ENCODE peak calls at places on chromosomes 13 and 19, in seven cellular contexts. One of them, this sample, is unnamed.

GRCh38 chr19:55149078-55150003 is at the start of gene TNNT1:
- DNase-seq in Daoy: no peak
- DNase-seq in dermis microvascular lymphatic vessel endothelial cell: no peak
- DNase-seq in amniotic epithelial cell: no peak
- DNase-seq in stimulated activated CD4-positive, alpha-beta T cell treated with anti-CD3 and anti-CD28 coated beads, Interleukin-1b, Interleukin-23, amount 100 ng/mL, for 1 hour: no peak
- DNase-seq in activated naive CD4-positive, alpha-beta T cell treated with anti-CD3 and anti-CD28 coated beads, Interleukin-2, amount 10 ng/mL, durations not matched to agents 7 days and 5 days: no peak
- DNase-seq in activated CD4-positive, CD25-positive, alpha-beta regulatory T cell treated with anti-CD3 and anti-CD28 coated beads, Interleukin-2, amount 50 U/mL, for 16 hours: no peak
- DNase-seq in this sample: no peak

GRCh38 chr13:93298741-93299140 is 72.1 kb downstream of the GPC6 start:
- DNase-seq in Daoy: no peak
- DNase-seq in dermis microvascular lymphatic vessel endothelial cell: no peak
- DNase-seq in amniotic epithelial cell: no peak
- DNase-seq in stimulated activated CD4-positive, alpha-beta T cell treated with anti-CD3 and anti-CD28 coated beads, Interleukin-1b, Interleukin-23, amount 100 ng/mL, for 1 hour: no peak
- DNase-seq in activated naive CD4-positive, alpha-beta T cell treated with anti-CD3 and anti-CD28 coated beads, Interleukin-2, amount 10 ng/mL, durations not matched to agents 7 days and 5 days: no peak
- DNase-seq in activated CD4-positive, CD25-positive, alpha-beta regulatory T cell treated with anti-CD3 and anti-CD28 coated beads, Interleukin-2, amount 50 U/mL, for 16 hours: no peak
- DNase-seq in this sample: no peak

GRCh38 chr13:23558675-23559536 is 11.3 kb upstream of the TNFRSF19 start:
- DNase-seq in Daoy: peak
- DNase-seq in dermis microvascular lymphatic vessel endothelial cell: no peak
- DNase-seq in amniotic epithelial cell: peak
- DNase-seq in stimulated activated CD4-positive, alpha-beta T cell treated with anti-CD3 and anti-CD28 coated beads, Interleukin-1b, Interleukin-23, amount 100 ng/mL, for 1 hour: no peak
- DNase-seq in activated naive CD4-positive, alpha-beta T cell treated with anti-CD3 and anti-CD28 coated beads, Interleukin-2, amount 10 ng/mL, durations not matched to agents 7 days and 5 days: no peak
- DNase-seq in activated CD4-positive, CD25-positive, alpha-beta regulatory T cell treated with anti-CD3 and anti-CD28 coated beads, Interleukin-2, amount 50 U/mL, for 16 hours: no peak
- DNase-seq in this sample: no peak

GRCh38 chr19:14363203-14364097 is 17.8 kb upstream of the ADGRE5 start:
- DNase-seq in Daoy: peak
- DNase-seq in dermis microvascular lymphatic vessel endothelial cell: no peak
- DNase-seq in amniotic epithelial cell: peak
- DNase-seq in stimulated activated CD4-positive, alpha-beta T cell treated with anti-CD3 and anti-CD28 coated beads, Interleukin-1b, Interleukin-23, amount 100 ng/mL, for 1 hour: no peak
- DNase-seq in activated naive CD4-positive, alpha-beta T cell treated with anti-CD3 and anti-CD28 coated beads, Interleukin-2, amount 10 ng/mL, durations not matched to agents 7 days and 5 days: peak
- DNase-seq in activated CD4-positive, CD25-positive, alpha-beta regulatory T cell treated with anti-CD3 and anti-CD28 coated beads, Interleukin-2, amount 50 U/mL, for 16 hours: no peak
- DNase-seq in this sample: no peak

GRCh38 chr19:44649578-44650145 is 6.0 kb downstream of the PVR start:
- DNase-seq in Daoy: no peak
- DNase-seq in dermis microvascular lymphatic vessel endothelial cell: no peak
- DNase-seq in amniotic epithelial cell: no peak
- DNase-seq in stimulated activated CD4-positive, alpha-beta T cell treated with anti-CD3 and anti-CD28 coated beads, Interleukin-1b, Interleukin-23, amount 100 ng/mL, for 1 hour: no peak
- DNase-seq in activated naive CD4-positive, alpha-beta T cell treated with anti-CD3 and anti-CD28 coated beads, Interleukin-2, amount 10 ng/mL, durations not matched to agents 7 days and 5 days: no peak
- DNase-seq in activated CD4-positive, CD25-positive, alpha-beta regulatory T cell treated with anti-CD3 and anti-CD28 coated beads, Interleukin-2, amount 50 U/mL, for 16 hours: no peak
- DNase-seq in this sample: no peak

GRCh38 chr13:97629601-97630272 is 195.8 kb downstream of the RAP2A start:
- DNase-seq in Daoy: no peak
- DNase-seq in dermis microvascular lymphatic vessel endothelial cell: no peak
- DNase-seq in amniotic epithelial cell: peak
- DNase-seq in stimulated activated CD4-positive, alpha-beta T cell treated with anti-CD3 and anti-CD28 coated beads, Interleukin-1b, Interleukin-23, amount 100 ng/mL, for 1 hour: no peak
- DNase-seq in activated naive CD4-positive, alpha-beta T cell treated with anti-CD3 and anti-CD28 coated beads, Interleukin-2, amount 10 ng/mL, durations not matched to agents 7 days and 5 days: no peak
- DNase-seq in activated CD4-positive, CD25-positive, alpha-beta regulatory T cell treated with anti-CD3 and anti-CD28 coated beads, Interleukin-2, amount 50 U/mL, for 16 hours: no peak
- DNase-seq in this sample: no peak

GRCh38 chr19:11196406-11197287 is 698 bp downstream of the KANK2 start:
- DNase-seq in Daoy: peak
- DNase-seq in dermis microvascular lymphatic vessel endothelial cell: no peak
- DNase-seq in amniotic epithelial cell: no peak
- DNase-seq in stimulated activated CD4-positive, alpha-beta T cell treated with anti-CD3 and anti-CD28 coated beads, Interleukin-1b, Interleukin-23, amount 100 ng/mL, for 1 hour: no peak
- DNase-seq in activated naive CD4-positive, alpha-beta T cell treated with anti-CD3 and anti-CD28 coated beads, Interleukin-2, amount 10 ng/mL, durations not matched to agents 7 days and 5 days: peak
- DNase-seq in activated CD4-positive, CD25-positive, alpha-beta regulatory T cell treated with anti-CD3 and anti-CD28 coated beads, Interleukin-2, amount 50 U/mL, for 16 hours: no peak
- DNase-seq in this sample: no peak

GRCh38 chr13:97256343-97256783 is 34.2 kb downstream of the MBNL2 start:
- DNase-seq in Daoy: peak
- DNase-seq in dermis microvascular lymphatic vessel endothelial cell: peak
- DNase-seq in amniotic epithelial cell: peak
- DNase-seq in stimulated activated CD4-positive, alpha-beta T cell treated with anti-CD3 and anti-CD28 coated beads, Interleukin-1b, Interleukin-23, amount 100 ng/mL, for 1 hour: no peak
- DNase-seq in activated naive CD4-positive, alpha-beta T cell treated with anti-CD3 and anti-CD28 coated beads, Interleukin-2, amount 10 ng/mL, durations not matched to agents 7 days and 5 days: no peak
- DNase-seq in activated CD4-positive, CD25-positive, alpha-beta regulatory T cell treated with anti-CD3 and anti-CD28 coated beads, Interleukin-2, amount 50 U/mL, for 16 hours: no peak
- DNase-seq in this sample: no peak

GRCh38 chr13:74825170-74825948 is 656.6 kb downstream of the TBC1D4 start:
- DNase-seq in Daoy: no peak
- DNase-seq in dermis microvascular lymphatic vessel endothelial cell: peak
- DNase-seq in amniotic epithelial cell: peak
- DNase-seq in stimulated activated CD4-positive, alpha-beta T cell treated with anti-CD3 and anti-CD28 coated beads, Interleukin-1b, Interleukin-23, amount 100 ng/mL, for 1 hour: no peak
- DNase-seq in activated naive CD4-positive, alpha-beta T cell treated with anti-CD3 and anti-CD28 coated beads, Interleukin-2, amount 10 ng/mL, durations not matched to agents 7 days and 5 days: no peak
- DNase-seq in activated CD4-positive, CD25-positive, alpha-beta regulatory T cell treated with anti-CD3 and anti-CD28 coated beads, Interleukin-2, amount 50 U/mL, for 16 hours: no peak
- DNase-seq in this sample: no peak

GRCh38 chr19:33825556-33825955 is 28.9 kb downstream of the KCTD15 start:
- DNase-seq in Daoy: no peak
- DNase-seq in dermis microvascular lymphatic vessel endothelial cell: no peak
- DNase-seq in amniotic epithelial cell: no peak
- DNase-seq in stimulated activated CD4-positive, alpha-beta T cell treated with anti-CD3 and anti-CD28 coated beads, Interleukin-1b, Interleukin-23, amount 100 ng/mL, for 1 hour: no peak
- DNase-seq in activated naive CD4-positive, alpha-beta T cell treated with anti-CD3 and anti-CD28 coated beads, Interleukin-2, amount 10 ng/mL, durations not matched to agents 7 days and 5 days: no peak
- DNase-seq in activated CD4-positive, CD25-positive, alpha-beta regulatory T cell treated with anti-CD3 and anti-CD28 coated beads, Interleukin-2, amount 50 U/mL, for 16 hours: no peak
- DNase-seq in this sample: no peak

GRCh38 chr19:2231621-2232221 is 4.4 kb downstream of the PLEKHJ1 start:
- DNase-seq in Daoy: no peak
- DNase-seq in dermis microvascular lymphatic vessel endothelial cell: no peak
- DNase-seq in amniotic epithelial cell: no peak
- DNase-seq in stimulated activated CD4-positive, alpha-beta T cell treated with anti-CD3 and anti-CD28 coated beads, Interleukin-1b, Interleukin-23, amount 100 ng/mL, for 1 hour: no peak
- DNase-seq in activated naive CD4-positive, alpha-beta T cell treated with anti-CD3 and anti-CD28 coated beads, Interleukin-2, amount 10 ng/mL, durations not matched to agents 7 days and 5 days: no peak
- DNase-seq in activated CD4-positive, CD25-positive, alpha-beta regulatory T cell treated with anti-CD3 and anti-CD28 coated beads, Interleukin-2, amount 50 U/mL, for 16 hours: no peak
- DNase-seq in this sample: no peak

GRCh38 chr13:27482996-27483395 is 32.6 kb upstream of the MTIF3 start:
- DNase-seq in Daoy: no peak
- DNase-seq in dermis microvascular lymphatic vessel endothelial cell: no peak
- DNase-seq in amniotic epithelial cell: no peak
- DNase-seq in stimulated activated CD4-positive, alpha-beta T cell treated with anti-CD3 and anti-CD28 coated beads, Interleukin-1b, Interleukin-23, amount 100 ng/mL, for 1 hour: no peak
- DNase-seq in activated naive CD4-positive, alpha-beta T cell treated with anti-CD3 and anti-CD28 coated beads, Interleukin-2, amount 10 ng/mL, durations not matched to agents 7 days and 5 days: no peak
- DNase-seq in activated CD4-positive, CD25-positive, alpha-beta regulatory T cell treated with anti-CD3 and anti-CD28 coated beads, Interleukin-2, amount 50 U/mL, for 16 hours: no peak
- DNase-seq in this sample: no peak

GRCh38 chr19:49646586-49646985 is 4.6 kb downstream of the SCAF1 start:
- DNase-seq in Daoy: no peak
- DNase-seq in dermis microvascular lymphatic vessel endothelial cell: no peak
- DNase-seq in amniotic epithelial cell: no peak
- DNase-seq in stimulated activated CD4-positive, alpha-beta T cell treated with anti-CD3 and anti-CD28 coated beads, Interleukin-1b, Interleukin-23, amount 100 ng/mL, for 1 hour: no peak
- DNase-seq in activated naive CD4-positive, alpha-beta T cell treated with anti-CD3 and anti-CD28 coated beads, Interleukin-2, amount 10 ng/mL, durations not matched to agents 7 days and 5 days: no peak
- DNase-seq in activated CD4-positive, CD25-positive, alpha-beta regulatory T cell treated with anti-CD3 and anti-CD28 coated beads, Interleukin-2, amount 50 U/mL, for 16 hours: no peak
- DNase-seq in this sample: no peak

GRCh38 chr19:1466461-1467227 is 12.4 kb downstream of the C19orf25 start:
- DNase-seq in Daoy: no peak
- DNase-seq in dermis microvascular lymphatic vessel endothelial cell: no peak
- DNase-seq in amniotic epithelial cell: no peak
- DNase-seq in stimulated activated CD4-positive, alpha-beta T cell treated with anti-CD3 and anti-CD28 coated beads, Interleukin-1b, Interleukin-23, amount 100 ng/mL, for 1 hour: no peak
- DNase-seq in activated naive CD4-positive, alpha-beta T cell treated with anti-CD3 and anti-CD28 coated beads, Interleukin-2, amount 10 ng/mL, durations not matched to agents 7 days and 5 days: no peak
- DNase-seq in activated CD4-positive, CD25-positive, alpha-beta regulatory T cell treated with anti-CD3 and anti-CD28 coated beads, Interleukin-2, amount 50 U/mL, for 16 hours: no peak
- DNase-seq in this sample: no peak

GRCh38 chr13:57601536-57601935 is 30.0 kb upstream of the PCDH17 start:
- DNase-seq in Daoy: no peak
- DNase-seq in dermis microvascular lymphatic vessel endothelial cell: no peak
- DNase-seq in amniotic epithelial cell: no peak
- DNase-seq in stimulated activated CD4-positive, alpha-beta T cell treated with anti-CD3 and anti-CD28 coated beads, Interleukin-1b, Interleukin-23, amount 100 ng/mL, for 1 hour: no peak
- DNase-seq in activated naive CD4-positive, alpha-beta T cell treated with anti-CD3 and anti-CD28 coated beads, Interleukin-2, amount 10 ng/mL, durations not matched to agents 7 days and 5 days: no peak
- DNase-seq in activated CD4-positive, CD25-positive, alpha-beta regulatory T cell treated with anti-CD3 and anti-CD28 coated beads, Interleukin-2, amount 50 U/mL, for 16 hours: no peak
- DNase-seq in this sample: no peak

GRCh38 chr19:10510301-10510802 is 6.9 kb downstream of the S1PR5 start:
- DNase-seq in Daoy: peak
- DNase-seq in dermis microvascular lymphatic vessel endothelial cell: no peak
- DNase-seq in amniotic epithelial cell: peak
- DNase-seq in stimulated activated CD4-positive, alpha-beta T cell treated with anti-CD3 and anti-CD28 coated beads, Interleukin-1b, Interleukin-23, amount 100 ng/mL, for 1 hour: peak
- DNase-seq in activated naive CD4-positive, alpha-beta T cell treated with anti-CD3 and anti-CD28 coated beads, Interleukin-2, amount 10 ng/mL, durations not matched to agents 7 days and 5 days: peak
- DNase-seq in activated CD4-positive, CD25-positive, alpha-beta regulatory T cell treated with anti-CD3 and anti-CD28 coated beads, Interleukin-2, amount 50 U/mL, for 16 hours: peak
- DNase-seq in this sample: no peak

GRCh38 chr19:10655457-10656312 is 1.5 kb downstream of the ILF3 start:
- DNase-seq in Daoy: peak
- DNase-seq in dermis microvascular lymphatic vessel endothelial cell: no peak
- DNase-seq in amniotic epithelial cell: peak
- DNase-seq in stimulated activated CD4-positive, alpha-beta T cell treated with anti-CD3 and anti-CD28 coated beads, Interleukin-1b, Interleukin-23, amount 100 ng/mL, for 1 hour: no peak
- DNase-seq in activated naive CD4-positive, alpha-beta T cell treated with anti-CD3 and anti-CD28 coated beads, Interleukin-2, amount 10 ng/mL, durations not matched to agents 7 days and 5 days: peak
- DNase-seq in activated CD4-positive, CD25-positive, alpha-beta regulatory T cell treated with anti-CD3 and anti-CD28 coated beads, Interleukin-2, amount 50 U/mL, for 16 hours: no peak
- DNase-seq in this sample: no peak

GRCh38 chr19:53328967-53329366 is 4.6 kb upstream of the ZNF845 start:
- DNase-seq in Daoy: no peak
- DNase-seq in dermis microvascular lymphatic vessel endothelial cell: no peak
- DNase-seq in amniotic epithelial cell: peak
- DNase-seq in stimulated activated CD4-positive, alpha-beta T cell treated with anti-CD3 and anti-CD28 coated beads, Interleukin-1b, Interleukin-23, amount 100 ng/mL, for 1 hour: no peak
- DNase-seq in activated naive CD4-positive, alpha-beta T cell treated with anti-CD3 and anti-CD28 coated beads, Interleukin-2, amount 10 ng/mL, durations not matched to agents 7 days and 5 days: peak
- DNase-seq in activated CD4-positive, CD25-positive, alpha-beta regulatory T cell treated with anti-CD3 and anti-CD28 coated beads, Interleukin-2, amount 50 U/mL, for 16 hours: no peak
- DNase-seq in this sample: no peak

GRCh38 chr13:58583961-58584360 is 952.4 kb downstream of the PCDH17 start:
- DNase-seq in Daoy: no peak
- DNase-seq in dermis microvascular lymphatic vessel endothelial cell: no peak
- DNase-seq in amniotic epithelial cell: no peak
- DNase-seq in stimulated activated CD4-positive, alpha-beta T cell treated with anti-CD3 and anti-CD28 coated beads, Interleukin-1b, Interleukin-23, amount 100 ng/mL, for 1 hour: no peak
- DNase-seq in activated naive CD4-positive, alpha-beta T cell treated with anti-CD3 and anti-CD28 coated beads, Interleukin-2, amount 10 ng/mL, durations not matched to agents 7 days and 5 days: no peak
- DNase-seq in activated CD4-positive, CD25-positive, alpha-beta regulatory T cell treated with anti-CD3 and anti-CD28 coated beads, Interleukin-2, amount 50 U/mL, for 16 hours: no peak
- DNase-seq in this sample: no peak

GRCh38 chr13:96771501-96772367 is 222.5 kb downstream of the OXGR1 start:
- DNase-seq in Daoy: no peak
- DNase-seq in dermis microvascular lymphatic vessel endothelial cell: no peak
- DNase-seq in amniotic epithelial cell: no peak
- DNase-seq in stimulated activated CD4-positive, alpha-beta T cell treated with anti-CD3 and anti-CD28 coated beads, Interleukin-1b, Interleukin-23, amount 100 ng/mL, for 1 hour: no peak
- DNase-seq in activated naive CD4-positive, alpha-beta T cell treated with anti-CD3 and anti-CD28 coated beads, Interleukin-2, amount 10 ng/mL, durations not matched to agents 7 days and 5 days: no peak
- DNase-seq in activated CD4-positive, CD25-positive, alpha-beta regulatory T cell treated with anti-CD3 and anti-CD28 coated beads, Interleukin-2, amount 50 U/mL, for 16 hours: no peak
- DNase-seq in this sample: no peak

GRCh38 chr19:8631425-8631819 is 989 bp downstream of the NFILZ start:
- DNase-seq in Daoy: peak
- DNase-seq in dermis microvascular lymphatic vessel endothelial cell: no peak
- DNase-seq in amniotic epithelial cell: no peak
- DNase-seq in stimulated activated CD4-positive, alpha-beta T cell treated with anti-CD3 and anti-CD28 coated beads, Interleukin-1b, Interleukin-23, amount 100 ng/mL, for 1 hour: no peak
- DNase-seq in activated naive CD4-positive, alpha-beta T cell treated with anti-CD3 and anti-CD28 coated beads, Interleukin-2, amount 10 ng/mL, durations not matched to agents 7 days and 5 days: no peak
- DNase-seq in activated CD4-positive, CD25-positive, alpha-beta regulatory T cell treated with anti-CD3 and anti-CD28 coated beads, Interleukin-2, amount 50 U/mL, for 16 hours: no peak
- DNase-seq in this sample: no peak